ENCODE peak calls at places on chromosomes 4 and X, in ten cellular contexts. M, K, N, G, Y, O, V, X, C and L are unnamed samples. For H3K9me3, the result is how much of the 10 kb centered on the place peaks cover.

GRCh38 chrX:150582338-150582948 is 14.0 kb downstream of the MTM1 start:
- DNase-seq in M (no peak), K (no peak), N (no peak), G (no peak), Y (no peak), O (no peak), V (no peak), X (no peak), C (no peak), L (no peak)

GRCh38 chr4:2802618-2803531 is 10.0 kb downstream of the SH3BP2 start:
- DNase-seq in M (no peak), K (peak), N (no peak), G (no peak), Y (peak), O (no peak), V (peak), X (no peak), C (no peak), L (no peak)

GRCh38 chrX:78923198-78924015 is 21.8 kb upstream of the P2RY10 start:
- DNase-seq in M (no peak), K (no peak), N (no peak), G (no peak), Y (no peak), O (no peak), V (no peak), X (no peak), C (no peak), L (no peak)

GRCh38 chrX:50579955-50580354 is 109.3 kb upstream of the DGKK start:
- DNase-seq in M (peak), K (no peak), N (peak), G (peak), Y (no peak), O (peak), V (no peak), X (peak), C (peak), L (peak)

GRCh38 chr4:70703695-70704332 is 15.5 kb downstream of the UTP3 start:
- DNase-seq in M (no peak), K (no peak), N (peak), G (no peak), Y (no peak), O (peak), V (no peak), X (no peak), C (peak), L (peak)

GRCh38 chr4:107153956-107154355 is 117.8 kb upstream of the DKK2 start:
- DNase-seq in M (no peak), K (no peak), N (no peak), G (no peak), Y (no peak), O (no peak), V (no peak), X (no peak), C (no peak), L (no peak)

GRCh38 chr4:11525085-11525484 is 96.4 kb upstream of the HS3ST1 start:
- DNase-seq in M (no peak), K (no peak), N (no peak), G (no peak), Y (no peak), O (no peak), V (no peak), X (no peak), C (peak), L (no peak)

GRCh38 chrX:67587946-67588624 is 44.3 kb downstream of the AR start:
- DNase-seq in M (peak), K (no peak), N (no peak), G (no peak), Y (peak), O (no peak), V (no peak), X (no peak), C (no peak), L (peak)

GRCh38 chrX:71103110-71103983 is 3.2 kb downstream of the CXorf65 start:
- DNase-seq in M (no peak), K (no peak), N (no peak), G (peak), Y (no peak), O (peak), V (no peak), X (no peak), C (no peak), L (peak)

GRCh38 chrX:154775611-154776349 is 13.1 kb downstream of the DKC1 start:
- DNase-seq in M (peak), K (peak), N (no peak), G (peak), Y (no peak), O (no peak), V (no peak), X (no peak), C (peak), L (peak)

GRCh38 chr4:147201016-147201415 is 255.4 kb upstream of the TTC29 start:
- DNase-seq in M (no peak), K (no peak), N (peak), G (no peak), Y (no peak), O (no peak), V (no peak), X (no peak), C (no peak), L (no peak)

GRCh38 chr4:173170210-173170778 is 1.7 kb downstream of the GALNT7 start:
- DNase-seq in M (no peak), K (no peak), N (no peak), G (no peak), Y (no peak), O (no peak), V (no peak), X (no peak), C (no peak), L (no peak)

GRCh38 chrX:104988038-104988437 is 232.5 kb downstream of the TEX13A start:
- DNase-seq in M (no peak), K (no peak), N (no peak), G (no peak), Y (no peak), O (no peak), V (no peak), X (no peak), C (no peak), L (no peak)

GRCh38 chrX:110167952-110168451 is 149.9 kb downstream of the AMMECR1 start:
- DNase-seq in M (no peak), K (no peak), N (no peak), G (peak), Y (no peak), O (no peak), V (no peak), X (peak), C (peak), L (peak)

GRCh38 chr4:147336252-147336651 is 144.6 kb upstream of the EDNRA start:
- DNase-seq in M (no peak), K (no peak), N (no peak), G (no peak), Y (no peak), O (no peak), V (no peak), X (no peak), C (peak), L (no peak)

GRCh38 chr4:4361883-4362282 is 25.0 kb upstream of the NSG1 start:
- DNase-seq in M (no peak), K (no peak), N (no peak), G (no peak), Y (no peak), O (no peak), V (no peak), X (no peak), C (no peak), L (no peak)

GRCh38 chr4:65416875-65417274 is 253.4 kb downstream of the EPHA5 start:
- DNase-seq in M (peak), K (peak), N (no peak), G (no peak), Y (no peak), O (no peak), V (no peak), X (no peak), C (no peak), L (peak)

GRCh38 chr4:126451237-126451885 is 1136.6 kb downstream of the FAT4 start:
- DNase-seq in M (no peak), K (no peak), N (peak), G (no peak), Y (no peak), O (no peak), V (no peak), X (no peak), C (no peak), L (no peak)

GRCh38 chr4:169342906-169343560 is 72.3 kb upstream of the SH3RF1 start:
- DNase-seq in M (no peak), K (no peak), N (no peak), G (no peak), Y (no peak), O (no peak), V (no peak), X (no peak), C (peak), L (no peak)

GRCh38 chr4:133588306-133588705 is 439.2 kb downstream of the PCDH10 start:
- DNase-seq in M (no peak), K (no peak), N (no peak), G (no peak), Y (no peak), O (no peak), V (no peak), X (no peak), C (peak), L (no peak)

GRCh38 chrX:109856974-109857373 is 123.9 kb upstream of the ACSL4 start:
- DNase-seq in M (no peak), K (no peak), N (no peak), G (peak), Y (no peak), O (peak), V (no peak), X (peak), C (no peak), L (no peak)

DNA sequence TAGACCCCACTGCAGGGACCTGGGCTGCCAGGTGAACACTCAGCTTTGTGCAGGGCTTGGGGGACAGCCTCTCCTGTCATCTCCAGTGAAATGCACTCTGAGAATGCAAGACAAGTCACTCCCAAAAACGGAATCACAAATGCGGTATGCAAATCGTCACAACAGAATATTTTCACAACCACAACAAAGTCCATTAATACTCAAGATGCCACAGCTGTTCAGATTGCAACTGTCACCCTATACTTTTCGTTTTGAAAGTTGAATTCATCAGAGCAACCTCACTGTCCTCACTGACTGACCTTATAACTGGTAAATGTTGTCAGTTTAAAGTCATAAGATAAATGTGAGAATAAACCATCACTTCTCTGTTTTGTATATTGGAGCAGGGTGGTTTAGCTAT is 16.6 kb downstream of the JAKMIP1 start:
- DNase-seq in M (no peak), K (no peak), N (no peak), G (no peak), Y (no peak), O (no peak), V (no peak), X (no peak), C (no peak), L (no peak)
- H3K9me3 ChIP-seq in M (under half), K (under half), N (under half), G (under half), Y (under half), O (under half), V (under half), X (under half), C (under half), L (under half)

DNA sequence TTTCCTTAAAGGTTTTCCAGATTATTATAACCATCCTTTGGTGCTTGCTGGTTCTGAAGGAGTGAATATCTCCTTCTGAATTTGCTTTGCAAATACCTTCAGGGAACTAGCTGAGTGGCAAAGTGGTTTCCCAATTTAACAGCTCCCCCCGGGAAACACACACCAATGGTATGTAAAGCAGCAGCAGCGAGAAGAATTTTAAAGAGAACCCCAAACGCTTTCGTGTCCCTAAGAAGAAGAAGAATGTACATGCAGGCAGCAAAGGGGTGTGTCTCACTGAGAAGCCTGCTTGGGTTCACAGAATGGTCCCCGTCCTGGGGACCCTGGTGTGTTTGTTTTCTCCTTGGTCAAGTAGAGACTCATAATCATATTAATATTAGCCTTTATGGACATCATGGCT is 4.2 kb upstream of the AKAP17A start:
- DNase-seq in M (no peak), K (no peak), N (no peak), G (no peak), Y (no peak), O (no peak), V (no peak), X (no peak), C (no peak), L (no peak)
- TF ChIP-seq CTCF in M (no peak), K (no peak), N (no peak), G (no peak), Y (no peak), O (no peak), V (no peak), X (no peak), C (no peak), L (no peak)

GRCh38 chrX:12978205-12979010 is 3.5 kb downstream of the TMSB4X start:
- DNase-seq in M (peak), K (peak), N (peak), G (no peak), Y (peak), O (peak), V (no peak), X (no peak), C (peak), L (no peak)

GRCh38 chrX:12981880-12982279 is 7.0 kb downstream of the TMSB4X start:
- DNase-seq in M (no peak), K (no peak), N (no peak), G (no peak), Y (no peak), O (no peak), V (no peak), X (no peak), C (no peak), L (no peak)

GRCh38 chrX:12979630-12980015 is 4.7 kb downstream of the TMSB4X start:
- DNase-seq in M (no peak), K (no peak), N (no peak), G (no peak), Y (no peak), O (no peak), V (no peak), X (no peak), C (no peak), L (no peak)

GRCh38 chrX:12977761-12978204 is 2.9 kb downstream of the TMSB4X start:
- DNase-seq in M (no peak), K (no peak), N (no peak), G (no peak), Y (no peak), O (no peak), V (no peak), X (no peak), C (no peak), L (no peak)

DNA sequence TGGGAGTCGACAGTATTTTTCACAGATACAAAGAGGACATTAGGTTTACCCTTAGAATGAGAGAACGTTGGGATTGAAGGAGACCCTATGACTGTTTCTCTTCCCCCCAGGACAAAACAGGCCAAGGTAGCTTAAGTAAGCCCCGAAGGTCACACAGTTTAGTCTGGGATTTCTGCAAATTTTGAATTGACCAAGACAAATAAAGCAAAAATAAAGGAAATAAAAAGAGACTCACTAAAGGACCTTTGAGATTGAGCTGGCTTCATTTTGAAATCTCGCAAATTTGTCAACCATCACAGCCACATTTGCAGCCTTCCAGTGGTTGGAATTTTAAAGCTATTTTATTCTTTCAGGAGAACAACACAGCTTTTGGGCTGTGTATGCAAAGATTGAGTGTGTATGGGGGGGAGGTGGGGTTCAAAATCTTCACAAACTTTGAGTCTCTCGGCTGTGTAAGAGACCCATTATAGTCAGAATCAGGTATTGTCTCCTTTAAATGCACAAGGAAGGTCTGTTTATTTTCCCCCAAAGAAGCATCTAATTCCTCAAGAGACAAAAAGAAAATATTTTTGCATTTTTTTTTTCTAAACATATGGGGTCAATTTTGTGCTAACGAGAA is 4.2 kb downstream of the TMSB4X start:
- DNase-seq in M (no peak), K (no peak), N (no peak), G (no peak), Y (no peak), O (no peak), V (no peak), X (no peak), C (no peak), L (no peak)
- H3K4me3 ChIP-seq in M (peak), K (peak), N (no peak), G (no peak), Y (no peak), O (no peak), V (peak), X (no peak), C (no peak), L (no peak)

GRCh38 chr4:28759064-28759463 is 1898.4 kb downstream of the STIM2 start:
- DNase-seq in M (no peak), K (no peak), N (no peak), G (no peak), Y (no peak), O (no peak), V (no peak), X (no peak), C (no peak), L (no peak)
- H3K9me3 ChIP-seq in M (under half), K (under half), N (under half), G (under half), Y (under half), O (under half), V (under half), X (under half), C (under half), L (under half)

DNA sequence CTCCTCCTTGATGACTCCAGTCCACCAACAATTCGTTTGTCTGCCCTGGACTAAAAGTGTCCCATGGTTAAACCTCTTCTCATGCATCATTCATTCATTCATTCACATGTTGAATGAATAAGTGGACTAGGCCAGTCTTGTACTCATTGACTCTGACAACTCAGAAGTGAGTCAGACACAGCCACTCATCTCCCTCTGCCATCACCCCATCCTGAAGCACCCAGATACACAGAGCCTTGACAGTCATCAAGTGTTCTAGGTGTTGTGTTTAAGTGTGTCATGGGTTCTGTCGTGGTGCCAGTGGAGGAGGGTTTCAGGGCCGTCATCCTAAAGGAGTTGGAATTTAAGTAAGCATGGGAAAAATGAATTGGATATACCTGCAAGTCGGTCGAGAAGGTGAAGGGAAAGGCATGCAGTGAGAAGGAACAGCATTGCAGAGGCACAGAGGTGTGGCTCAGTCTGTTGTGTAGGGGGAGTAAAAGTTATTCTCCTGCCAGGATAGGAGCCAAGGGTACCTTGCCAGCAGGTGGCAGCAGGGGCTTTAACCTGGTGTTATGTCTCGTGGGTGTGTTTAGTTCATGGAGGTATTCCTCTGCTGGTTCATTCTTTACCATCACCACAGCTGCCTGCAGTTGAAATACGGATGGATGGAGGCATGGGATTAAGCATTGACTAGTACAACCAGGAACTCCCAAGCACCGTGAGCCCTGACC is 18.3 kb downstream of the MAGED2 start:
- DNase-seq in M (no peak), K (no peak), N (no peak), G (no peak), Y (no peak), O (no peak), V (no peak), X (no peak), C (peak), L (no peak)
- TF ChIP-seq CTCF in M (no peak), K (no peak), N (no peak), G (no peak), Y (no peak), O (no peak), V (no peak), X (no peak), C (no peak), L (no peak)

GRCh38 chr4:112905728-112906127 is 143.7 kb upstream of the ANK2 start:
- DNase-seq in M (no peak), K (no peak), N (no peak), G (no peak), Y (no peak), O (no peak), V (no peak), X (no peak), C (no peak), L (no peak)

GRCh38 chr4:112908511-112908910 is 140.9 kb upstream of the ANK2 start:
- DNase-seq in M (no peak), K (no peak), N (no peak), G (no peak), Y (no peak), O (no peak), V (no peak), X (no peak), C (no peak), L (no peak)

GRCh38 chr4:112910109-112910736 is 139.2 kb upstream of the ANK2 start:
- DNase-seq in M (peak), K (no peak), N (no peak), G (peak), Y (no peak), O (peak), V (no peak), X (no peak), C (no peak), L (no peak)
- H3K4me3 ChIP-seq in M (peak), K (peak), N (no peak), G (no peak), Y (peak), O (no peak), V (peak), X (no peak), C (peak), L (no peak)

DNA sequence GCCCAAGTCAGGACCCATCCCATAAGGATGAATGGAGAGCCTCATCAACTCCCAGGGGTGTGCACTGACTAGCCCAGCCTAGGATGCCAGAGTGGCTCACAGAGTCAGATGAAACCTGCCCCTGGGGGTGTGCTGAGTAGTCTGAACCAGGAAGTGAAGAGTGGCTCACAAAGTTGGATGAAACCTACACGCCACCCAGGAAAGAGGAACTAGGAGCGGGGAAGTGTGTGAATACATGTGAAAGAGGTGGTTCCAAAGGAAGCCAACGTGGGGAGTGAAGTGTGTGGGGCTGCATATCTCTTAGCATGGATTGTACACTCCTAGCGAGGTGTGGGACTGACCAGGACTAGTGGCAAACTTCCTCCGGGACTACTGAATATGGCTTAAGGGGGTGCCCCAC is 902.1 kb upstream of the NDST4 start:
- DNase-seq in M (no peak), K (no peak), N (no peak), G (no peak), Y (no peak), O (no peak), V (no peak), X (no peak), C (no peak), L (no peak)
- H3K9me3 ChIP-seq in M (under half), K (under half), N (under half), G (under half), Y (under half), O (under half), V (under half), X (under half), C (under half), L (under half)

DNA sequence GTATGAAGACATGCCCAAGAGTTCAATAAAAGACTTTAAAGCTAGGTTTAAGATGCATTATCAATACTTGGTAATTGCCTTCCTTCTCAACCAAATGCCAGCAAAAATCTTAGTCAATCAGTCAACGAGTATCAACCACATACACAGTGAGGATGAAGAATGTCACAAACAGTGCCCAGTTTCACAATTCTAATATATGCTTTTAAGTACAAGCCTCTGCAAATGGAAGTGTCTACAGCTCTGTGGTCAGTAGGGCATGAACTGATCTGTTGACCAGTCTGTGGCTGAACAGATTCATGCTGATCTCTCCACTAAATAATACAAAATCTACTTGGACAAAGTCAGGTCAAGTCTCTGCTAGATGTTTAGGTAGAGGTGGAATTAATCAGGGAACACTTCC is 27.9 kb downstream of the PPARGC1A start:
- DNase-seq in M (no peak), K (no peak), N (no peak), G (no peak), Y (no peak), O (no peak), V (no peak), X (no peak), C (no peak), L (no peak)
- TF ChIP-seq CTCF in M (no peak), K (no peak), N (no peak), G (no peak), Y (no peak), O (no peak), V (no peak), X (no peak), C (no peak), L (no peak)